ENCODE peak calls at places on chromosomes 2 and 18, in five cellular contexts. A is upper lobe of right lung, O is K562, C is activated gamma-delta T cell, P is left colon. Y is an unnamed sample.

GRCh38 chr2:127004893-127005600 is 101.9 kb downstream of the BIN1 start:
- DNase-seq in P (no peak), O (no peak), A (no peak), C (no peak), Y (no peak)

GRCh38 chr2:104793971-104794370 is 59.9 kb upstream of the POU3F3 start:
- DNase-seq in P (no peak), A (no peak), O (no peak), C (no peak), Y (no peak)

GRCh38 chr2:231522418-231523180 is 7.6 kb downstream of the NMUR1 start:
- DNase-seq in C (no peak), O (no peak), P (no peak), A (peak), Y (peak)

GRCh38 chr2:56739421-56739820 is 555.6 kb downstream of the CCDC85A start:
- DNase-seq in P (no peak), O (no peak), C (no peak), A (no peak), Y (peak)

GRCh38 chr2:136136921-136137320 is 19.0 kb upstream of the CXCR4 start:
- DNase-seq in O (no peak), C (no peak), P (no peak), A (no peak), Y (no peak)

GRCh38 chr2:70391988-70392387 is 90.1 kb upstream of the FAM136A start:
- DNase-seq in O (no peak), C (no peak), A (no peak), P (no peak), Y (no peak)

GRCh38 chr18:8426401-8426800 is 182.8 kb upstream of the RAB12 start:
- DNase-seq in P (peak), A (no peak), O (peak), C (no peak), Y (no peak)

GRCh38 chr2:235391964-235392615 is 101.8 kb upstream of the AGAP1 start:
- DNase-seq in P (no peak), C (no peak), A (no peak), O (no peak), Y (no peak)

GRCh38 chr2:129144082-129144791 is 825.6 kb upstream of the HS6ST1 start:
- DNase-seq in P (no peak), O (no peak), C (no peak), A (no peak), Y (no peak)

GRCh38 chr2:44941551-44942234 is at the start of gene SIX3:
- DNase-seq in O (no peak), C (no peak), P (peak), A (no peak), Y (no peak)

GRCh38 chr2:126877861-126878565 is 20.7 kb upstream of the TEX51 start:
- DNase-seq in C (no peak), A (no peak), P (no peak), O (no peak), Y (no peak)

GRCh38 chr2:88190808-88191721 is 20.9 kb downstream of the THNSL2 start:
- DNase-seq in A (no peak), O (peak), P (peak), C (no peak), Y (no peak)

GRCh38 chr2:15986068-15986560 is 45.8 kb downstream of the MYCN start:
- DNase-seq in P (no peak), A (no peak), C (no peak), O (no peak), Y (no peak)

GRCh38 chr2:239157269-239157668 is 243.6 kb downstream of the HDAC4 start:
- DNase-seq in A (peak), O (no peak), C (no peak), P (peak), Y (no peak)

GRCh38 chr18:50866765-50867164 is 12.2 kb upstream of the ME2 start:
- DNase-seq in C (no peak), O (no peak), A (no peak), P (no peak), Y (no peak)

GRCh38 chr2:232340171-232340935 is 38.2 kb upstream of the ALPP start:
- DNase-seq in A (peak), P (no peak), O (no peak), C (no peak), Y (no peak)

GRCh38 chr2:153059338-153060052 is 341.1 kb downstream of the ARL6IP6 start:
- DNase-seq in A (no peak), C (no peak), P (no peak), O (no peak), Y (peak)

GRCh38 chr2:170525566-170525900 is 189.6 kb upstream of the SP5 start:
- DNase-seq in P (peak), A (peak), O (no peak), C (no peak), Y (peak)

GRCh38 chr2:201116959-201117734 is 1.2 kb downstream of the CFLAR start:
- DNase-seq in C (no peak), P (peak), O (no peak), A (no peak), Y (peak)

GRCh38 chr2:105888625-105889024 is 143.9 kb downstream of the NCK2 start:
- DNase-seq in O (no peak), A (no peak), C (no peak), P (no peak), Y (no peak)

Y was measured in SJSA1.